ENCODE peak calls at places on chromosomes 3 and 15, in ten cellular contexts. M is lung, P is fibroblast of pulmonary artery, X is transverse colon, L is GM13976, S is gastrocnemius medialis, Q is HCT116, F is endothelial cell, J is adrenal gland, V is AG10803. U is an unnamed sample.

GRCh38 chr15:51375966-51376640 is 34.6 kb downstream of the GLDN start:
- DNase-seq in M (no peak), P (peak; percentile 24), X (no peak), L (no peak), S (no peak), Q (no peak), F (no peak), J (no peak), V (peak; percentile 40), U (no peak)

GRCh38 chr3:49924683-49925082 is 4.9 kb downstream of the MON1A start:
- DNase-seq in M (no peak), P (peak; percentile 73), X (no peak), L (no peak), S (no peak), Q (peak; percentile 73), F (no peak), J (no peak), V (peak; percentile 57), U (no peak)

GRCh38 chr3:177286034-177286433 is 88.8 kb upstream of the TBL1XR1 start:
- DNase-seq in M (no peak), P (no peak), X (no peak), L (no peak), S (no peak), Q (peak; percentile 53), F (no peak), J (no peak), V (no peak), U (no peak)

GRCh38 chr3:14467723-14468620 is 65.6 kb downstream of the SLC6A6 start:
- DNase-seq in M (no peak), P (peak; percentile 48), X (peak; percentile 35), L (peak; percentile 86), S (no peak), Q (no peak), F (peak; percentile 61), J (no peak), V (peak; percentile 28), U (peak; percentile 36)

GRCh38 chr3:15634671-15635661 is 33.4 kb downstream of the BTD start:
- DNase-seq in M (no peak), P (peak; percentile 66), X (peak; percentile 28), L (no peak), S (peak; percentile 38), Q (no peak), F (no peak), J (peak; percentile 65), V (peak; percentile 97), U (no peak)

GRCh38 chr15:92749172-92749571 is 93.6 kb upstream of the FAM174B start:
- DNase-seq in M (no peak), P (no peak), X (no peak), L (no peak), S (no peak), Q (no peak), F (no peak), J (no peak), V (no peak), U (no peak)

GRCh38 chr3:113241292-113242033 is 30.1 kb downstream of the BOC start:
- DNase-seq in M (no peak), P (peak; percentile 22), X (no peak), L (no peak), S (no peak), Q (no peak), F (no peak), J (no peak), V (no peak), U (no peak)

GRCh38 chr3:194801378-194802124 is 115.9 kb downstream of the FAM43A start:
- DNase-seq in M (no peak), P (no peak), X (no peak), L (no peak), S (no peak), Q (no peak), F (no peak), J (no peak), V (no peak), U (no peak)

DNA sequence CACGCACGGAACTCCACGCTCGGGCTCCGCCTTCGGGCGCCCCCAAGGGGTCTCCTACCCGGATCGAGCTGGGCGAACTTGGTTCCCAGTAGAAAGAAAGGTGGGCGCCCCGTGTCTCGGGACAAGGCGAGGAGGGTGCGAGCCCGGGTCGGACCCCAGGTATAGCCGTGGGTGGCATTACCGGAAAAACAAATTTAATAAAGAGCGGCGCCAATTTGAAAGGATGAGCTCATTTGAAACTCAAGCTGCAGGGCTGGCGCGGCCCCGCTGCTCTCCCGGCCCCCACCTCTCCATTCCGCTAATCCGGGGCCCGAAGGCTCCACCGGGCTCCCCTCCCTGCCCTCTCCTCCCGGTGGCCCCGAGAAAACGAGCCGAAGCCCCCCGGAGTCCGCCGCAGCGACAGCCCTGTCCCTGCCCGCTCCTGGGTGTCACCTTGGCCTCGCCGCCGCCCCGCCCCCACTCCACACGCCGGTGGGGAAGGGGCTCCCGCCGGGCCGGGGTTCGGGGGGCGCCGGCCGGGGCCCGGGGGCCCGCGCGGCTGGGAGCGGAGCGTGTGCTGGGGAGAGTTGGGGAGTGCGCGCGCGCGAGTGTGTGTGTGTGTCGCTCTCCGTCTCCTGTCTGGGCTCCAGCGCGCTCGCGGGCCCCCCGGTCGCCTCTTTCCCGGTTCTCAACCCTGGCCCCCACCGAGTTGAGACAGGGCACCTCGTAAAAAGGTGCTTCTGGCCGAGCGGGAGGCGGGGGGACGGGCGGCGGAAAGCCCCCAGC is 1.4 kb downstream of the IGF2BP2 start:
- DNase-seq in M (peak; percentile 37), P (peak; percentile 47), X (peak; percentile 53), L (peak; percentile 57), S (no peak), Q (no peak), F (peak; percentile 43), J (peak; percentile 61), V (peak; percentile 61), U (peak; percentile 26)
- TF ChIP-seq CTCF in M (no peak), P (no peak), X (no peak), L (no peak), S (no peak), Q (no peak), F (no peak), J (no peak), V (peak; percentile 20), U (no peak)

GRCh38 chr3:193446975-193447602 is 68.5 kb upstream of the ATP13A5 start:
- DNase-seq in M (no peak), P (no peak), X (no peak), L (no peak), S (no peak), Q (no peak), F (no peak), J (no peak), V (no peak), U (no peak)

GRCh38 chr3:193451881-193452280 is 73.3 kb upstream of the ATP13A5 start:
- DNase-seq in M (no peak), P (no peak), X (no peak), L (no peak), S (no peak), Q (no peak), F (no peak), J (no peak), V (no peak), U (no peak)

DNA sequence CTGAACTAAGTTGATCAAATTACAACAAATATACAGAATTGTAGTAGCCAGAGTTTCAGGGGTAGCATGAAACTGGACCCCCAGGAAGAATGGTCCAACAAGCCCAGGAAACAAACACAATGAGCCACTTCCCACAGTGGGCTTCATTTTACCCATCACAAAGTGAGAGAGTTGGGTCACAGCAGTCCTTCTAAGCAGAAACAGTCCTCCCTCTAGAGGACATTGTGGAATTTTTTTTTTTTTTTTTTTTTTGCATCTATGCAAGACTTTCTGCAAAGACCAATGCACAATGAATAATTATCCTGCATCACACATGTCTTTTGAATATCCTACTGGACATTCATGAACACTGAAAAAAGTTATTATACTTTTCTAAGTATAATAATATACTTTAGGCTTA is 73.8 kb upstream of the ATP13A5 start:
- DNase-seq in M (no peak), P (peak; percentile 1), X (no peak), L (no peak), S (no peak), Q (no peak), F (no peak), J (no peak), V (no peak), U (no peak)
- TF ChIP-seq CTCF in M (no peak), P (peak; percentile 13), X (no peak), L (no peak), S (no peak), Q (no peak), F (peak; percentile 66), J (peak; percentile 38), V (peak; percentile 26), U (no peak)

GRCh38 chr3:171282041-171282440 is 178.2 kb downstream of the TNIK start:
- DNase-seq in M (no peak), P (peak; percentile 85), X (no peak), L (no peak), S (no peak), Q (no peak), F (no peak), J (no peak), V (peak; percentile 59), U (no peak)

GRCh38 chr3:171281256-171281655 is 178.9 kb downstream of the TNIK start:
- DNase-seq in M (no peak), P (no peak), X (no peak), L (no peak), S (no peak), Q (no peak), F (no peak), J (no peak), V (no peak), U (no peak)

GRCh38 chr3:171283248-171284222 is 176.7 kb downstream of the TNIK start:
- DNase-seq in M (no peak), P (no peak), X (no peak), L (no peak), S (no peak), Q (no peak), F (no peak), J (no peak), V (no peak), U (peak; percentile 69)

GRCh38 chr3:171274222-171274621 is 186.0 kb downstream of the TNIK start:
- DNase-seq in M (no peak), P (no peak), X (no peak), L (no peak), S (no peak), Q (no peak), F (no peak), J (no peak), V (no peak), U (no peak)

DNA sequence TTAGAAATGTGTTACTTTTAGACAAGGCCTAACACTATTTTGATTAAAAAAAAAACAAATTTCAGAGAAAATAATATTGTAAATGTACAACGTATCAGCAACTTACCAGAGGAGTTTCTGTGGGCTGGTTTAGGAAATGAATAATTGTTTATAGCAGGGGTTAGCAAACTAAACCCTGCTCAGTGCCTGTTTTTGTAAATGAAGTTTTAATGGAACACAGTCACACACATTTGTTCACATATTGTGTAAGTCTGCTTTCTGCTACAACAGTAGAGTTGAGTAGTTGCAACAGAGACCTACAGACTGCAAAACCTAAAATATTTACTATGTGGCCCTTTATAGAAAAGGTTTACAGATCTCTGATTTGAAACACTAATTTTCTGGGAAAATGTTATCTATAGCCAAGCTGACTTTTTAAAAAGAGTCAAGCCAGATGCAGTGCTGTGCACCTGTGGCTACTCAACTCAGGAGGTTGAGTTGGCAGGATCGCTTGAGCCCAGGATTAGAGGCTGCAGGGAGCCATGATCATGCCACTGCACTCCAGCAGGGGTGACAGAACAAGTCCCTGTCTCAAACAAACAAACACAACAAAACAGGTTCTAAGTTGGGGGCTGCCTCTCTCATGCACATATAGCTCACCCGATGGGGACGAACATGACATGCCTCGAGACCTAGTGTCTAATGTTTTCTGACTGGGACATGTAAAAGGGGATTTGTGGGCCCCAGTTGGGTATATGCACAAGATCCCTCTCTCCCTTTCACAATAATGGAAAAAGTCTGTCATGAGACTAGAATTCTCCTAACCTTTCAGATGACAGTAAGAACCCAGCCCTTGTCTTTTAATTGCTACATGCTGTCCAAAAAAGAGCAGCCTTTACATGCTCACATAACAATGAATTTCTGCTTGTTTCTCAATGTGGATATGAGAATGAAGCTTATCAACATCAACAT is 182.5 kb downstream of the TNIK start:
- DNase-seq in M (no peak), P (no peak), X (no peak), L (no peak), S (no peak), Q (no peak), F (no peak), J (no peak), V (no peak), U (no peak)
- TF ChIP-seq CTCF in M (no peak), P (no peak), X (no peak), L (no peak), S (no peak), Q (no peak), F (no peak), J (no peak), V (no peak), U (no peak)

DNA sequence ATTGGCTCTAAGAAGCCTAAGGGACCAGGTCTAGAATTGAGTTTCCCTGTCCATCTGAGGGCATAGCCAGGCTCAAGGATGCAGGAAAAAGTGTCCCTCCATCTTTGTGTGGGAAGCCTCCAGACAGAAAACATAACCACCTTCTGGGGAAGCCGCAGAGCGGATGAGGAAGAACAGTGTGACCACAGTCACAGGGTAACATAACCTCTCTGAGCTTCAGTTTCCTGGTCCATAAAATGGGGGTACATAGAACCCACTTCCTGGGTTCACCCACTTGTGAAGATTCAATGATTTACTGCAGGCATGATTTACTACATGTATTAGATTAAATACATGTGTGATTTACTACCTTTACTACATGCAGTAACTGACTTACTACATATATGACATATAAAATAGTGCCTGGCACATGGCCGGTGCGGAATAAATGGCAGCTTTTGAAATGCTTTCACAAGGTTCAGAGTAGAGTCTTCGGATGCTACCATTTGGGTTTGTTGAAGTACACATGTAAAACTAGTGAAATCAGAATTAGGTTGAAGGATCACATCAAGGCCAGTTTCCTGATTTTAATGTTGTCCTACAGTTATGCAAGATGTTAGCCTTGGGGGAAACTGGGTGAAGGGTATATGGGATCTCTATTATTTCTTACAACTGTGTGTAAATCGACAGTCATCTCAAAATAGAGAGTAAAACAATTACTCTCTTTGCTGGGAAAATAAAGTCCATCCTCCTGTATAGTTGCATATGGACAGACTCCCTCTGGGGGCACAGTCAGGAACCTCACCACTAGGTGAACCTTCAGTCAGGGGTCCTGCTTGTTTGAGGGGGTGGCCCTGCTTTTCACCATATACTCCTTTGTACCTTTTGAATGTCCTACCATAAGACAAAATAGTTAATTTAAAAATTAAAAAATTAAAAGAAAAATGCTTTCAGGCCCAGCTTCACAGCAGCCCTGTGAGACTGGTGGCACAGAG is 86.0 kb downstream of the SEMA5B start:
- DNase-seq in M (no peak), P (peak; percentile 22), X (no peak), L (no peak), S (no peak), Q (no peak), F (no peak), J (no peak), V (no peak), U (no peak)
- TF ChIP-seq CTCF in M (no peak), P (peak; percentile 58), X (no peak), L (no peak), S (no peak), Q (peak; percentile 41), F (peak; percentile 45), J (no peak), V (peak; percentile 55), U (no peak)